ENCODE peak calls at places on chromosomes 5 and 9, in four cellular contexts. O is GM20000, Y is endothelial cell, L is pancreas. R is an unnamed sample.

GRCh38 chr9:3238241-3238640 is 287.6 kb downstream of the RFX3 start:
- DNase-seq in O (no peak), Y (no peak), L (no peak), R (no peak)

GRCh38 chr9:126758916-126759576 is 45.8 kb upstream of the ZBTB43 start:
- DNase-seq in Y (no peak), O (no peak), L (no peak), R (no peak)

GRCh38 chr9:132797861-132798659 is 80.0 kb downstream of the AK8 start:
- DNase-seq in Y (no peak), L (no peak), O (no peak), R (no peak)

GRCh38 chr9:81538929-81539716 is 150.2 kb downstream of the TLE1 start:
- DNase-seq in L (no peak), Y (no peak), O (no peak), R (no peak)

GRCh38 chr5:72166070-72166979 is 59.0 kb downstream of the MAP1B start:
- DNase-seq in Y (peak), L (no peak), O (no peak), R (no peak)

GRCh38 chr5:119220576-119221197 is 135.1 kb upstream of the TNFAIP8 start:
- DNase-seq in L (no peak), Y (no peak), O (peak), R (peak)

GRCh38 chr9:15430920-15431844 is 8.5 kb downstream of the SNAPC3 start:
- DNase-seq in O (no peak), L (no peak), Y (no peak), R (no peak)

GRCh38 chr9:134399435-134400056 is 73.3 kb downstream of the RXRA start:
- DNase-seq in Y (no peak), L (no peak), O (no peak), R (no peak)

GRCh38 chr5:150022681-150023080 is 22.1 kb downstream of the HMGXB3 start:
- DNase-seq in L (no peak), Y (no peak), O (no peak), R (no peak)

GRCh38 chr5:150411245-150411979 is 1.3 kb downstream of the CD74 start:
- DNase-seq in Y (no peak), L (no peak), O (no peak), R (no peak)

GRCh38 chr5:78638423-78638822 is 10.1 kb downstream of the LHFPL2 start:
- DNase-seq in O (no peak), L (peak), Y (no peak), R (no peak)

GRCh38 chr5:18745988-18746615 is 1111.8 kb downstream of the TAF11L14 start:
- DNase-seq in O (peak), Y (no peak), L (no peak), R (peak)

GRCh38 chr5:60700347-60700815 is 415 bp upstream of the DEPDC1B start:
- DNase-seq in Y (no peak), O (peak), L (no peak), R (no peak)

GRCh38 chr9:108606408-108606807 is 249.4 kb downstream of the ACTL7B start:
- DNase-seq in O (no peak), L (no peak), Y (no peak), R (no peak)

GRCh38 chr9:109730228-109730627 is 49.8 kb upstream of the PALM2AKAP2 start:
- DNase-seq in L (no peak), Y (no peak), O (no peak), R (no peak)

GRCh38 chr5:53259176-53259575 is 149.6 kb upstream of the MOCS2 start:
- DNase-seq in L (no peak), Y (no peak), O (no peak), R (no peak)

GRCh38 chr5:176732736-176733585 is 77.4 kb upstream of the UNC5A start:
- DNase-seq in L (no peak), O (no peak), Y (no peak), R (no peak)

GRCh38 chr9:131815971-131816873 is 76.3 kb upstream of the RAPGEF1 start:
- DNase-seq in O (no peak), L (no peak), Y (no peak), R (no peak)

GRCh38 chr5:9188131-9188530 is 357.7 kb downstream of the SEMA5A start:
- DNase-seq in L (no peak), O (no peak), Y (no peak), R (no peak)

GRCh38 chr5:132473019-132473531 is 17.5 kb downstream of the IRF1 start:
- DNase-seq in Y (no peak), O (peak), L (no peak), R (peak)

GRCh38 chr9:114958021-114958846 is 27.8 kb upstream of the TNFSF8 start:
- DNase-seq in Y (no peak), O (no peak), L (no peak), R (no peak)

GRCh38 chr5:51566940-51567339 is 183.7 kb downstream of the ISL1 start:
- DNase-seq in L (no peak), O (no peak), Y (no peak), R (no peak)

GRCh38 chr5:127612441-127613141 is 36.3 kb upstream of the CTXN3 start:
- DNase-seq in Y (no peak), O (no peak), L (no peak), R (no peak)

GRCh38 chr5:149796836-149797235 is 66.7 kb downstream of the PPARGC1B start:
- DNase-seq in Y (no peak), L (no peak), O (no peak), R (no peak)

GRCh38 chr5:14143843-14144585 is 872 bp downstream of the TRIO start:
- DNase-seq in Y (peak), L (peak), O (peak), R (peak)

GRCh38 chr9:89576404-89576824 is 28.4 kb upstream of the GADD45G start:
- DNase-seq in Y (no peak), L (no peak), O (peak), R (peak)

GRCh38 chr9:133715866-133716563 is 22.1 kb downstream of the SARDH start:
- DNase-seq in L (peak), O (no peak), Y (peak), R (no peak)

GRCh38 chr9:92324889-92325268 is 271 bp downstream of the NOL8 start:
- DNase-seq in Y (peak), L (no peak), O (no peak), R (no peak)

GRCh38 chr9:33880562-33881089 is 63.7 kb downstream of the UBE2R2 start:
- DNase-seq in Y (no peak), O (no peak), L (no peak), R (no peak)

GRCh38 chr5:14032944-14033343 is 88.5 kb upstream of the DNAH5 start:
- DNase-seq in L (no peak), O (no peak), Y (no peak), R (no peak)

GRCh38 chr5:89954901-89955300 is 454.7 kb downstream of the CETN3 start:
- DNase-seq in L (no peak), O (no peak), Y (no peak), R (no peak)

GRCh38 chr9:35598863-35599590 is 6.0 kb upstream of the TESK1 start:
- DNase-seq in Y (no peak), O (no peak), L (no peak), R (no peak)

GRCh38 chr9:130112244-130113151 is 58.8 kb downstream of the GPR107 start:
- DNase-seq in Y (no peak), O (no peak), L (no peak), R (no peak)

GRCh38 chr5:1161108-1161831 is 40.1 kb upstream of the SLC6A19 start:
- DNase-seq in O (no peak), L (no peak), Y (no peak), R (no peak)

GRCh38 chr5:54740141-54740540 is 222.6 kb downstream of the SNX18 start:
- DNase-seq in L (no peak), O (no peak), Y (no peak), R (no peak)

GRCh38 chr5:54741711-54742110 is 224.2 kb downstream of the SNX18 start:
- DNase-seq in L (no peak), Y (no peak), O (no peak), R (no peak)

GRCh38 chr5:54743997-54744788 is 226.6 kb downstream of the SNX18 start:
- DNase-seq in L (no peak), O (peak), Y (no peak), R (peak)

GRCh38 chr5:54743581-54743980 is 226.0 kb downstream of the SNX18 start:
- DNase-seq in Y (no peak), O (no peak), L (no peak), R (no peak)

GRCh38 chr5:54742417-54742889 is 224.9 kb downstream of the SNX18 start:
- DNase-seq in Y (peak), L (no peak), O (no peak), R (no peak)
- TF ChIP-seq CTCF in Y (no peak), L (no peak), O (no peak), R (no peak)

DNA sequence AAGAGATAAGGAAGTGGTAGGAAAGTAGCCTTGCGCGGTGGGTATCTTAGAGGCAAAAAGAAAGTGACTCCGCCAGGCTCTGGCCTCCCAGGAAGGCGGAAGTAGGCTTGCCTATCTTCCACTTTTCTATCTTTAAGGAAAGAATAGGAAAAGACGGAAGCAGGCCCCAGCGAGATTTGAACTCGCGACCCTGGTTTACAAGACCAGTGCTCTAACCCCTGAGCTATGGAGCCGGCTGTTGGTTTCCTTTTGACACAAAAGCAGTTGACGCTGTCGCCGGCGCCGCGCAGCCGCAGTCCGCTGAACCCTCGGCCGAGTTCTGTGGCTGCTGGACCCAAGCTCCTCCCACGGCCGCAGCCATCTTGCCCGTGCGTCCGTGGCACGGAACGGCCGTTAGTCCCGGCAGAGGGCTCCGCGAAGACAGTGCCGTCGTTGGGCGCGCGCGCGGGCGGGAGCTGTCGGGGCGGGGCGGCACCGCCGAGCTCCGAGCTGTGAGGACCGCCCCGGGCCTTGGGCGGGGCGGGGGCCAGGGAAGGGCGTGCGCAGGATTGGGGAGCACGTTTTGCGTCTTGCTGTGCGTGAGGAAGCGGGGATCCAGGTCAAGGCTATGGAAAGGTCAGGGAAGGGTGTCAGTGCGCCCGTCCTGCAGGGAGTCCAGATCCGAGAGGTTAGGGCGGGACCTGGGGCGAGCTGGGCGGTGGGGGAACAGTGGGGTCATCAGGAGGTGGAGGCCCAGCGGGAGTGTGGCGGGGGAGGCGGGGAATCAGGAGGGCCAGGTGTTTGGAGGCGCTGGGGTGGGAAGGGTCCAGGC is 13.3 kb downstream of the TRIM7 start:
- DNase-seq in O (peak), L (peak), Y (peak), R (peak)
- TF ChIP-seq CTCF in O (no peak), L (no peak), Y (no peak), R (peak)

DNA sequence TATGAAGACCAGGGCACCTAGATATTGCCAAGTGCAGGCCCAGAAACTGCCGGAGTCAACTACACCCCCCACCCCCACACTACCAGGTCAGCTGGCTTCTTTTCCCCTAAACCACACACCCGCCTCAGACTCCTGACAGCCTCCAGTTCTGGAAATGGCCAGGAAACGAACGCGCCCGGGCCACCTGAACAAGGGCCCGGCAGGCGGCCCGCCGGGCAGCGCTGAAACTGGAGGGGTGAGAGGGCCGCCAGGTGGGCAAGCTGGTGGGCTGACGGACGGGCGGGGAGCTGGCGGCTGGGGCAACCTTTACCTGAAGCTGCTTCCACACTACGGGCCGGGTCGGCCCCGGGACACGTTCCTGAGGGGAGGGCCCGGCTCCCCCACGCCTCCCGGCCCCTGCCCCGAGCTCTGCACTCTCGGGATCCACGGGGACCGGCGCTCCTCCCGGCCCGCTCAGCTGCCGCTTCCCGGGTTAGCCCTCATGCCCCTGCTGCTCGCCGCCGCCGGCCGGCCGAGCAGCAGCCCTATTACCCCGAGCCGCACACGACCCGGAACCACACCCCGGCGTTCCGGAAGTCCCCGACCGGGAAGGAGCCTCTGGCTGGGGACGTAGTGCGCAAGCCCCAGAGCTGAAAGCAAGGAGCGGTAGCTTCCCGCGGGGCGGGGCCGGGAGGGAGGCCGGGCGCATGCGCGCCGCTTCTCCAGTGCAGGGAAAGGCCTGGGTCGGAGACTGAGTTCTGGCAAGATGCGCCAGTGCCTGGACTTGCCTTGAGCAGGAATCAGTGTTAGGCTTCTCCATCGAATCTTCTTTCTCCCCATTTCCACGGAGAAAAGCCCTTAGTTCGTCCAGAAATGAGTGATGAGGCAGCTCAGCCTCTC is at the start of gene MAPKAP1:
- DNase-seq in O (peak), L (peak), Y (peak), R (peak)
- TF ChIP-seq CTCF in O (no peak), L (no peak), Y (no peak), R (no peak)

GRCh38 chr5:148732692-148733091 is 78.4 kb upstream of the HTR4 start:
- DNase-seq in Y (no peak), O (no peak), L (no peak), R (no peak)

GRCh38 chr5:148730272-148730954 is 76.1 kb upstream of the HTR4 start:
- DNase-seq in L (no peak), O (no peak), Y (no peak), R (no peak)

GRCh38 chr5:148730955-148731898 is 76.9 kb upstream of the HTR4 start:
- DNase-seq in L (peak), Y (peak), O (peak), R (peak)

GRCh38 chr5:148725675-148726074 is 71.3 kb upstream of the HTR4 start:
- DNase-seq in O (no peak), Y (no peak), L (no peak), R (no peak)

DNA sequence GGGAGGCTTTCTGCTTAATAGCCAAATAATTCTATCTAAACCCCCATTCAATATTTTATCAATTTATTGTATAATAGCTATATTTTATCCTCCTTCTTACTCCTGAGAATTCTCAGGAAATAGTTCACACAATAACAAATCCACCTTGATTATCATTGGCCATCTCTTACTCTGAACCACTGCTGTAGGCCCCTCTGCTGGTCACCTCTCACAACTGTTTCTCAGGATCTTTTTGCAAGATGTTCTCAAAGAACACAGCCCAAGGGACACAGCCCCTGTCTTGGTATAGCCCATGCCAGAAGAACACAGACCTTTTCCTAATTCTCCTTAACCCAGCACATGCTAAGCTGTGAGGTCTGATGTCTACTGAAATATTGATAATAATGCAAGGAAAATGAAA is 74.9 kb upstream of the HTR4 start:
- DNase-seq in O (no peak), L (no peak), Y (no peak), R (no peak)
- TF ChIP-seq CTCF in O (no peak), L (no peak), Y (no peak), R (no peak)

GRCh38 chr9:77651203-77651602 is 3.1 kb upstream of the GNA14 start:
- DNase-seq in L (no peak), O (no peak), Y (no peak), R (no peak)
- TF ChIP-seq CTCF in L (no peak), O (no peak), Y (no peak), R (no peak)

R was measured in GM13977.